ENCODE peak calls at places on chromosomes 3 and 15, in eight cellular contexts. One of them, this sample, is unnamed.

GRCh38 chr3:42668793-42669217 is 15.3 kb downstream of the ZBTB47 start:
- DNase-seq in hepatocyte: no peak
- DNase-seq in neural progenitor cell: no peak
- DNase-seq in GM23248: peak; percentile 71
- DNase-seq in MM.1S: no peak
- DNase-seq in SK-N-SH: no peak
- DNase-seq in OCI-LY7: no peak
- DNase-seq in PC-3: peak; percentile 62
- DNase-seq in this sample: no peak

GRCh38 chr3:169430687-169431404 is 232.7 kb downstream of the MECOM start:
- DNase-seq in hepatocyte: peak; percentile 11
- DNase-seq in neural progenitor cell: no peak
- DNase-seq in GM23248: no peak
- DNase-seq in MM.1S: peak; percentile 72
- DNase-seq in SK-N-SH: no peak
- DNase-seq in OCI-LY7: peak; percentile 1
- DNase-seq in PC-3: peak; percentile 89
- DNase-seq in this sample: no peak

GRCh38 chr3:127288921-127289645 is 1.2 kb upstream of the PRR20G start:
- DNase-seq in hepatocyte: no peak
- DNase-seq in neural progenitor cell: no peak
- DNase-seq in GM23248: no peak
- DNase-seq in MM.1S: no peak
- DNase-seq in SK-N-SH: no peak
- DNase-seq in OCI-LY7: peak; percentile 2
- DNase-seq in PC-3: no peak
- DNase-seq in this sample: peak; percentile 56

GRCh38 chr3:187714404-187714979 is 12.1 kb upstream of the RTP2 start:
- DNase-seq in hepatocyte: peak; percentile 84
- DNase-seq in neural progenitor cell: peak; percentile 78
- DNase-seq in GM23248: peak; percentile 78
- DNase-seq in MM.1S: peak; percentile 82
- DNase-seq in SK-N-SH: peak; percentile 65
- DNase-seq in OCI-LY7: peak; percentile 82
- DNase-seq in PC-3: peak; percentile 92
- DNase-seq in this sample: peak; percentile 88

GRCh38 chr15:42156266-42156922 is at the start of gene PLA2G4F:
- DNase-seq in hepatocyte: peak; percentile 79
- DNase-seq in neural progenitor cell: no peak
- DNase-seq in GM23248: no peak
- DNase-seq in MM.1S: peak; percentile 8
- DNase-seq in SK-N-SH: no peak
- DNase-seq in OCI-LY7: no peak
- DNase-seq in PC-3: peak; percentile 68
- DNase-seq in this sample: no peak

GRCh38 chr15:87326274-87326673 is 930.3 kb downstream of the NTRK3 start:
- DNase-seq in hepatocyte: no peak
- DNase-seq in neural progenitor cell: no peak
- DNase-seq in GM23248: no peak
- DNase-seq in MM.1S: no peak
- DNase-seq in SK-N-SH: peak; percentile 50
- DNase-seq in OCI-LY7: no peak
- DNase-seq in PC-3: no peak
- DNase-seq in this sample: no peak

GRCh38 chr15:73295630-73296286 is 73.0 kb downstream of the HCN4 start:
- DNase-seq in hepatocyte: peak; percentile 49
- DNase-seq in neural progenitor cell: no peak
- DNase-seq in GM23248: peak; percentile 20
- DNase-seq in MM.1S: no peak
- DNase-seq in SK-N-SH: no peak
- DNase-seq in OCI-LY7: no peak
- DNase-seq in PC-3: no peak
- DNase-seq in this sample: no peak

GRCh38 chr3:58026598-58026997 is 18.4 kb downstream of the FLNB start:
- DNase-seq in hepatocyte: no peak
- DNase-seq in neural progenitor cell: no peak
- DNase-seq in GM23248: peak; percentile 35
- DNase-seq in MM.1S: no peak
- DNase-seq in SK-N-SH: no peak
- DNase-seq in OCI-LY7: no peak
- DNase-seq in PC-3: peak; percentile 80
- DNase-seq in this sample: no peak

GRCh38 chr3:141452045-141452444 is 34.8 kb upstream of the RASA2 start:
- DNase-seq in hepatocyte: peak; percentile 66
- DNase-seq in neural progenitor cell: peak; percentile 57
- DNase-seq in GM23248: peak; percentile 75
- DNase-seq in MM.1S: peak; percentile 75
- DNase-seq in SK-N-SH: no peak
- DNase-seq in OCI-LY7: peak; percentile 84
- DNase-seq in PC-3: peak; percentile 52
- DNase-seq in this sample: peak; percentile 69

GRCh38 chr3:186044973-186045372 is 63.9 kb downstream of the ETV5 start:
- DNase-seq in hepatocyte: no peak
- DNase-seq in neural progenitor cell: peak; percentile 88
- DNase-seq in GM23248: no peak
- DNase-seq in MM.1S: no peak
- DNase-seq in SK-N-SH: no peak
- DNase-seq in OCI-LY7: no peak
- DNase-seq in PC-3: no peak
- DNase-seq in this sample: peak; percentile 41

GRCh38 chr3:46896386-46896785 is 18.9 kb downstream of the PTH1R start:
- DNase-seq in hepatocyte: no peak
- DNase-seq in neural progenitor cell: no peak
- DNase-seq in GM23248: no peak
- DNase-seq in MM.1S: no peak
- DNase-seq in SK-N-SH: no peak
- DNase-seq in OCI-LY7: no peak
- DNase-seq in PC-3: no peak
- DNase-seq in this sample: no peak

GRCh38 chr15:90751300-90751825 is 34.2 kb downstream of the BLM start:
- DNase-seq in hepatocyte: no peak
- DNase-seq in neural progenitor cell: no peak
- DNase-seq in GM23248: no peak
- DNase-seq in MM.1S: no peak
- DNase-seq in SK-N-SH: no peak
- DNase-seq in OCI-LY7: no peak
- DNase-seq in PC-3: no peak
- DNase-seq in this sample: no peak

GRCh38 chr15:31455499-31455898 is 128.9 kb downstream of the KLF13 start:
- DNase-seq in hepatocyte: no peak
- DNase-seq in neural progenitor cell: no peak
- DNase-seq in GM23248: peak; percentile 26
- DNase-seq in MM.1S: peak; percentile 30
- DNase-seq in SK-N-SH: no peak
- DNase-seq in OCI-LY7: no peak
- DNase-seq in PC-3: no peak
- DNase-seq in this sample: peak; percentile 49

GRCh38 chr3:149401926-149402310 is 24.5 kb upstream of the TM4SF1 start:
- DNase-seq in hepatocyte: no peak
- DNase-seq in neural progenitor cell: no peak
- DNase-seq in GM23248: no peak
- DNase-seq in MM.1S: no peak
- DNase-seq in SK-N-SH: no peak
- DNase-seq in OCI-LY7: no peak
- DNase-seq in PC-3: no peak
- DNase-seq in this sample: no peak
- TF ChIP-seq EZH2phosphoT487 in hepatocyte: no peak
- TF ChIP-seq EZH2phosphoT487 in neural progenitor cell: no peak
- TF ChIP-seq EZH2phosphoT487 in GM23248: no peak
- TF ChIP-seq EZH2phosphoT487 in MM.1S: no peak
- TF ChIP-seq EZH2phosphoT487 in SK-N-SH: no peak
- TF ChIP-seq EZH2phosphoT487 in OCI-LY7: no peak
- TF ChIP-seq EZH2phosphoT487 in PC-3: no peak
- TF ChIP-seq EZH2phosphoT487 in this sample: no peak

GRCh38 chr3:196195664-196196255 is 15.4 kb downstream of the ZDHHC19 start:
- DNase-seq in hepatocyte: no peak
- DNase-seq in neural progenitor cell: no peak
- DNase-seq in GM23248: no peak
- DNase-seq in MM.1S: no peak
- DNase-seq in SK-N-SH: no peak
- DNase-seq in OCI-LY7: no peak
- DNase-seq in PC-3: no peak
- DNase-seq in this sample: no peak
- TF ChIP-seq EZH2phosphoT487 in hepatocyte: no peak
- TF ChIP-seq EZH2phosphoT487 in neural progenitor cell: no peak
- TF ChIP-seq EZH2phosphoT487 in GM23248: no peak
- TF ChIP-seq EZH2phosphoT487 in MM.1S: no peak
- TF ChIP-seq EZH2phosphoT487 in SK-N-SH: no peak
- TF ChIP-seq EZH2phosphoT487 in OCI-LY7: no peak
- TF ChIP-seq EZH2phosphoT487 in PC-3: no peak
- TF ChIP-seq EZH2phosphoT487 in this sample: no peak

GRCh38 chr3:107794664-107795443 is 272.1 kb downstream of the BBX start:
- DNase-seq in hepatocyte: no peak
- DNase-seq in neural progenitor cell: no peak
- DNase-seq in GM23248: peak; percentile 35
- DNase-seq in MM.1S: no peak
- DNase-seq in SK-N-SH: peak; percentile 25
- DNase-seq in OCI-LY7: no peak
- DNase-seq in PC-3: peak; percentile 30
- DNase-seq in this sample: peak; percentile 10
- TF ChIP-seq EZH2phosphoT487 in hepatocyte: no peak
- TF ChIP-seq EZH2phosphoT487 in neural progenitor cell: no peak
- TF ChIP-seq EZH2phosphoT487 in GM23248: no peak
- TF ChIP-seq EZH2phosphoT487 in MM.1S: no peak
- TF ChIP-seq EZH2phosphoT487 in SK-N-SH: no peak
- TF ChIP-seq EZH2phosphoT487 in OCI-LY7: no peak
- TF ChIP-seq EZH2phosphoT487 in PC-3: no peak
- TF ChIP-seq EZH2phosphoT487 in this sample: no peak

GRCh38 chr3:128632301-128632700 is 18.3 kb downstream of the RPN1 start:
- DNase-seq in hepatocyte: no peak
- DNase-seq in neural progenitor cell: no peak
- DNase-seq in GM23248: no peak
- DNase-seq in MM.1S: no peak
- DNase-seq in SK-N-SH: no peak
- DNase-seq in OCI-LY7: no peak
- DNase-seq in PC-3: no peak
- DNase-seq in this sample: no peak

GRCh38 chr3:128625409-128625945 is 25.1 kb downstream of the RPN1 start:
- DNase-seq in hepatocyte: no peak
- DNase-seq in neural progenitor cell: no peak
- DNase-seq in GM23248: no peak
- DNase-seq in MM.1S: no peak
- DNase-seq in SK-N-SH: no peak
- DNase-seq in OCI-LY7: no peak
- DNase-seq in PC-3: no peak
- DNase-seq in this sample: no peak

GRCh38 chr3:128634075-128634611 is 16.5 kb downstream of the RPN1 start:
- DNase-seq in hepatocyte: no peak
- DNase-seq in neural progenitor cell: no peak
- DNase-seq in GM23248: no peak
- DNase-seq in MM.1S: no peak
- DNase-seq in SK-N-SH: no peak
- DNase-seq in OCI-LY7: no peak
- DNase-seq in PC-3: no peak
- DNase-seq in this sample: no peak

GRCh38 chr3:128624526-128625138 is 26.0 kb downstream of the RPN1 start:
- DNase-seq in hepatocyte: no peak
- DNase-seq in neural progenitor cell: no peak
- DNase-seq in GM23248: no peak
- DNase-seq in MM.1S: no peak
- DNase-seq in SK-N-SH: no peak
- DNase-seq in OCI-LY7: no peak
- DNase-seq in PC-3: no peak
- DNase-seq in this sample: no peak

DNA sequence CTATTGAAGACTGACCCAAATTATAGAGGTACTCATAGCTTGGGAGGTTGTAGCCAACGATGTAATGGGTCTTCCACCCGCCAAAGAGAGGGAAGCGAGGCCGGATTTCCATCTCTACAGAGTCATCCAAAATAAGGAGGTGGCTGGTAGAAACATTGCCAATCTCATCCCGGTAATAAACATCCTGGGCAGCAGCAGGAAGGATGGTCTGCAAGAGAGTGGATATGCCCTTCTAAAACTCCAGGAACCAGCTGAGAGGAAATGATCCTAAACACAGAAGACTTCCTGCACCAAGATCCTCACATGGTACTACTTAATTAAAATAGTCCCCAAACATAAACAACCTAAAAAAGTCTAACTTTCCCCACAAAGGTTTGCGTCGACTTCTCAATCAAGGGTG is 20.7 kb downstream of the RPN1 start:
- DNase-seq in hepatocyte: no peak
- DNase-seq in neural progenitor cell: no peak
- DNase-seq in GM23248: no peak
- DNase-seq in MM.1S: no peak
- DNase-seq in SK-N-SH: no peak
- DNase-seq in OCI-LY7: no peak
- DNase-seq in PC-3: no peak
- DNase-seq in this sample: no peak
- TF ChIP-seq EZH2phosphoT487 in hepatocyte: no peak
- TF ChIP-seq EZH2phosphoT487 in neural progenitor cell: no peak
- TF ChIP-seq EZH2phosphoT487 in GM23248: no peak
- TF ChIP-seq EZH2phosphoT487 in MM.1S: no peak
- TF ChIP-seq EZH2phosphoT487 in SK-N-SH: no peak
- TF ChIP-seq EZH2phosphoT487 in OCI-LY7: no peak
- TF ChIP-seq EZH2phosphoT487 in PC-3: no peak
- TF ChIP-seq EZH2phosphoT487 in this sample: no peak

GRCh38 chr15:28004143-28005003 is 94.7 kb downstream of the OCA2 start:
- DNase-seq in hepatocyte: no peak
- DNase-seq in neural progenitor cell: no peak
- DNase-seq in GM23248: no peak
- DNase-seq in MM.1S: no peak
- DNase-seq in SK-N-SH: no peak
- DNase-seq in OCI-LY7: no peak
- DNase-seq in PC-3: no peak
- DNase-seq in this sample: no peak

GRCh38 chr15:28003302-28004037 is 95.6 kb downstream of the OCA2 start:
- DNase-seq in hepatocyte: no peak
- DNase-seq in neural progenitor cell: no peak
- DNase-seq in GM23248: no peak
- DNase-seq in MM.1S: no peak
- DNase-seq in SK-N-SH: no peak
- DNase-seq in OCI-LY7: no peak
- DNase-seq in PC-3: no peak
- DNase-seq in this sample: no peak

GRCh38 chr15:28002867-28003266 is 96.2 kb downstream of the OCA2 start:
- DNase-seq in hepatocyte: no peak
- DNase-seq in neural progenitor cell: no peak
- DNase-seq in GM23248: no peak
- DNase-seq in MM.1S: no peak
- DNase-seq in SK-N-SH: no peak
- DNase-seq in OCI-LY7: no peak
- DNase-seq in PC-3: no peak
- DNase-seq in this sample: no peak

GRCh38 chr15:28006116-28006911 is 92.8 kb downstream of the OCA2 start:
- DNase-seq in hepatocyte: no peak
- DNase-seq in neural progenitor cell: no peak
- DNase-seq in GM23248: no peak
- DNase-seq in MM.1S: no peak
- DNase-seq in SK-N-SH: no peak
- DNase-seq in OCI-LY7: no peak
- DNase-seq in PC-3: no peak
- DNase-seq in this sample: no peak

GRCh38 chr15:28005004-28005527 is 94.0 kb downstream of the OCA2 start:
- DNase-seq in hepatocyte: no peak
- DNase-seq in neural progenitor cell: no peak
- DNase-seq in GM23248: no peak
- DNase-seq in MM.1S: no peak
- DNase-seq in SK-N-SH: no peak
- DNase-seq in OCI-LY7: no peak
- DNase-seq in PC-3: no peak
- DNase-seq in this sample: no peak
- TF ChIP-seq EZH2phosphoT487 in hepatocyte: no peak
- TF ChIP-seq EZH2phosphoT487 in neural progenitor cell: no peak
- TF ChIP-seq EZH2phosphoT487 in GM23248: no peak
- TF ChIP-seq EZH2phosphoT487 in MM.1S: no peak
- TF ChIP-seq EZH2phosphoT487 in SK-N-SH: no peak
- TF ChIP-seq EZH2phosphoT487 in OCI-LY7: no peak
- TF ChIP-seq EZH2phosphoT487 in PC-3: no peak
- TF ChIP-seq EZH2phosphoT487 in this sample: no peak

GRCh38 chr3:15272431-15273196 is 59.8 kb downstream of the SH3BP5 start:
- DNase-seq in hepatocyte: no peak
- DNase-seq in neural progenitor cell: no peak
- DNase-seq in GM23248: no peak
- DNase-seq in MM.1S: no peak
- DNase-seq in SK-N-SH: no peak
- DNase-seq in OCI-LY7: no peak
- DNase-seq in PC-3: no peak
- DNase-seq in this sample: peak; percentile 47
- TF ChIP-seq EZH2phosphoT487 in hepatocyte: no peak
- TF ChIP-seq EZH2phosphoT487 in neural progenitor cell: no peak
- TF ChIP-seq EZH2phosphoT487 in GM23248: no peak
- TF ChIP-seq EZH2phosphoT487 in MM.1S: no peak
- TF ChIP-seq EZH2phosphoT487 in SK-N-SH: no peak
- TF ChIP-seq EZH2phosphoT487 in OCI-LY7: no peak
- TF ChIP-seq EZH2phosphoT487 in PC-3: no peak
- TF ChIP-seq EZH2phosphoT487 in this sample: no peak

This sample was measured in GM23338.